ENCODE peak calls at places on chromosome 21, in five cellular contexts. D is HCT116, Y is H1, N is K562, C is GM12878. M is an unnamed sample.

GRCh38 chr21:16324630-16325029 is 594.8 kb downstream of the USP25 start:
- DNase-seq in D (no peak), C (no peak), N (no peak), Y (no peak), M (no peak)

GRCh38 chr21:38796426-38796825 is 9.3 kb upstream of the ETS2 start:
- DNase-seq in C (no peak), Y (no peak), D (no peak), N (peak; percentile 62), M (no peak)

GRCh38 chr21:38311765-38312164 is 55.0 kb downstream of the KCNJ15 start:
- DNase-seq in D (no peak), C (no peak), N (no peak), Y (no peak), M (no peak)

GRCh38 chr21:26743524-26743923 is 101.7 kb downstream of the ADAMTS1 start:
- DNase-seq in D (no peak), Y (no peak), N (no peak), C (no peak), M (no peak)

GRCh38 chr21:39016740-39017315 is 166.4 kb downstream of the PSMG1 start:
- DNase-seq in Y (no peak), D (no peak), N (no peak), C (peak; percentile 23), M (no peak)

GRCh38 chr21:37006521-37007291 is at the start of gene RIPPLY3:
- DNase-seq in C (no peak), D (no peak), Y (no peak), N (no peak), M (no peak)

GRCh38 chr21:45736705-45737484 is 93.4 kb downstream of the PCBP3 start:
- DNase-seq in D (no peak), Y (no peak), C (no peak), N (no peak), M (no peak)

GRCh38 chr21:37631319-37632117 is 264.9 kb downstream of the DYRK1A start:
- DNase-seq in Y (peak; percentile 33), D (no peak), N (no peak), C (peak; percentile 76), M (peak; percentile 67)

GRCh38 chr21:15221799-15222386 is 157.1 kb upstream of the NRIP1 start:
- DNase-seq in C (no peak), D (peak; percentile 22), N (peak; percentile 30), Y (peak; percentile 77), M (peak; percentile 95)

DNA sequence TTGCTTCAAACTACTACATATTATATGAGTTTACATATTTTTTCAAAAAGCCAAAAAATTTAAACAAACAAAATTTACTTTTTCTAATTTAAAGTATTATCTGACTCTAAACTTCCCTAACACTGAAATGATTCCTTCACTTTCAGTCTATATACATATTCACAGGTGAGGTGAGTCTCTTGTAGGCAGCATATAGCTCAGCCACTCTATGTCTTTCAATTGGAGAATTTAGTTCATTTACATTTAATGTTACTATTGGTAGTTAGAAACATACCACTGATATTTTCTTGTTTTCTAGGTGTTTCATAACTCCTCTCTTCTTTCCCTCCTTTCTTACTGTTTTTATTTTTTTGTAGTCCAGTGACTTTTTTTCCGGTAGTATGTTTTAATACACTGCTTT is 387.1 kb downstream of the MRPL39 start:
- DNase-seq in Y (no peak), C (no peak), N (no peak), D (no peak), M (no peak)
- TF ChIP-seq ZNF274 in Y (no peak), C (no peak), N (no peak), D (no peak), M (no peak)

DNA sequence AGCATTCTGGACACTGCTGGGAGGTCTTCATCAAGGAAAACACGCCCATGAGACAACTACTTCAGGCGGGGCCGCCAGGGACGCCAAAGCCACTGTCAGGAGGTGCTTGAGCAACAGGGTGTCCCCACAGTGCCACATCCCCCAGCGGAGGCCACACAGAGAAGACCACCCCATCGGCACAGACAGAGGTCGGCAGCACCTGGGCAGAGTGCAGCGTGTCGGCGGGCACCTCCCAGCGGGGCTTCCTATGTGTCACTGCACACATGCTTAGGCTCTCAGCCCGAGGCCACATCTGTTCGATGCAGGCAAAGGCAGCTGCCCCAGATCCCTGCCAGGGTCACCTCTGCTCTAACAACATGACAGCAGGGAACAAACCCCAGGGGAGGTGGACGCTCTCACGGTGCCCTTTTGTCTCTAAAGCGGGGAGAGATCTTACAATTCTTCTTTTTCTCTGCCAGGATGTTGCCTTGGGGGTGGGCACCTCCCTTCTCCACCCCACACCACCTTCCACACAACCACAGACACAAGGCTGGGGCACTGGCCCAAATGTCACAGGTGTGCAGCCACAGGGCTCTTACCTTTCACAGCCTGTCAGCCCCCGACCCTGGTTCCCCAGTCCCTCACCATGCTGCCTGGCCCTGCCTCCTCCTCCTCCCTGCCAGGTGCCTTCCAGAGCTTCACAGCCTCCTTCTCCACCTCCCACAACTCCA is 4.2 kb downstream of the KRTAP10-8 start:
- DNase-seq in Y (no peak), N (no peak), C (no peak), D (no peak), M (no peak)
- TF ChIP-seq ZNF274 in Y (no peak), N (no peak), C (no peak), D (no peak), M (no peak)

GRCh38 chr21:33543505-33544129 is 779 bp downstream of the SON start:
- DNase-seq in Y (no peak), D (no peak), N (peak; percentile 90), C (no peak), M (no peak)
- TF ChIP-seq ZNF274 in Y (no peak), D (no peak), N (no peak), C (no peak), M (no peak)

DNA sequence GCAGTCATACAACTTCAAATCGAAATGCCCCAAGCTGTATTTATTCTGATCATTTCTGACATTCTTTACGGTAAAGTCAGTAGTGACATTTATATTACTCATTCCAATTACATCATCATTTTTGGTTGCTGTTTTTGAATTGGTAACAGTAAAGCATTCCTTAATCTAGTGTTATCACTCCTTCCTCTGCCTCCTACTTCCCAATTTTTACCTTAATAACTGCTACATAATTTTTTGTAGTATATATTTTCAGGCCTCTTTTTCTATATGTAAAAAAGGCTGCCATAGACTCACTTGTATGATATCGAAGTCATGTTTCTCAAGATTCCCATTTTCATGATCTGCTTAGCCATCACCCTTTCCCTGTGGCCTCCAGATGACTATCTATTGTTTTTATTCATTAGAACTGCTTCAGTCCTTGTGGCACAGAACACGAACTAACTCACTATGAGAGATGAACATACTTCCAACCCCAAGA is 167.2 kb downstream of the RUNX1 start:
- DNase-seq in N (no peak), C (no peak), Y (no peak), D (no peak), M (no peak)
- TF ChIP-seq ZNF274 in N (no peak), C (no peak), Y (no peak), D (no peak), M (no peak)

DNA sequence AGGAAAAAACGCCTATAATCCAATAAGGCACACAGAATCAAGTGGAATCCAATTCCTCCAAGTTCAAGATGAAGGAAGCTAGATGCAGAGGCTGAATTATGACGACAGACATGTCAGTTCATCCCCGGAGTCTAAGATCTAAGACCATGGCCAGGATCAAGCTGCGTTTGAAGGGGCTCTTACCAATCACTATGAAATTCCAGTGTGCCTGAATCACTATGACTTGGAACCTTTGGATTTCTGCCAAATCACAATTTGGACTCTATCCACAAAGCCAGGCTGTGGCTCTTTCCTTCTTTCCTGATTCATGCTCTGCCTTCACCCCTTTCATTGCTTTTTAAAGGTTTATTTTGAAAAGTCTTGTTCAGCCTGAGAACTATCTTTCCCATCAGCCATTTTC is 17.1 kb downstream of the OLIG2 start:
- DNase-seq in C (no peak), D (peak; percentile 50), N (no peak), Y (no peak), M (no peak)
- TF ChIP-seq ZNF274 in C (no peak), D (no peak), N (no peak), Y (no peak), M (no peak)

GRCh38 chr21:41429925-41430491 is 4.0 kb downstream of the MX1 start:
- DNase-seq in N (no peak), Y (no peak), D (no peak), C (no peak), M (no peak)

GRCh38 chr21:41431788-41432548 is 5.9 kb downstream of the MX1 start:
- DNase-seq in Y (no peak), N (no peak), C (peak; percentile 56), D (no peak), M (no peak)

GRCh38 chr21:41433566-41433965 is 7.5 kb downstream of the MX1 start:
- DNase-seq in N (no peak), C (no peak), D (no peak), Y (no peak), M (no peak)

GRCh38 chr21:41435728-41436127 is 9.7 kb downstream of the MX1 start:
- DNase-seq in C (no peak), D (no peak), N (no peak), Y (no peak), M (no peak)

DNA sequence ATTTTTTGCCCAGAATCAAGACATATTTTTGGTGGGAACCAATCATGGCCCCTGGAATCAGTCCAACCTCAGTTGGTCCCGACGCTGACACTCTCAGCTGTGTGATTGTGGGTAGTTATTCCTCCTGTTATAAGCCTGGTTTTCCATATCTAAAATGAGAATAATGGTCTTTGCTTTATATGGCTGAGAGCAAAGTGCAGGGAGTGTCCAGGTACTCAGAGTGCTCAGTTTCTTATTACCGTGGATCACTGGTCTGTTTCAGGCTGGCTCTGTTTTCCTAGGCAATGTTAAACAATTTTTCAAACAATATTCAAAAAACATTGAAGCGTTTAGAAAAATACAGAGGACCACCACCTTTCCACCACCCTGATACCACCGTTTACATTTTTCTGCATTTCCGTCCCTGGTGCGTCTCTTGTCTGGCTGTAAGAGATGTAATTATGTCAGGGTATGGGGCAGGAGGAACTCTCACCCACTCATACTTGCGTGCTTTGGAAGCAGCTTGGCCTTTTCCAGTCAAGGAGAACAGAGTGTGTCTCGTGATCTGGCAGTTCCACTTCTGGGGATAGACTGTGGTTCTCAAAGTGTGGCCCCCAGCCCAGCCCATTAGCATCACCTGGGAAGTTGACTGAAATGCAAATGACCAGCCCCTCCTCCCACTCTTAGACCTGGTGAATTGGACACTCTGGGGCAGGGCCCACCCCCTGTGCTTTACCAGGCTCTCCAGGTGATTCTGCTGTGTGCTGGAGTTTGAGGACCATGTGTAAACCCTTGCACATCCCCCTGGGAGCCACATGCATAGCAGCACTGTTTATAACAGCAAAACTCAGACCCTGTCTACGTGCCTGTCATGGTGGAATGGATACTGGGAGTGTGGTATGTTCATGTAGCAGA is 6.8 kb downstream of the MX1 start:
- DNase-seq in C (no peak), Y (no peak), D (no peak), N (no peak), M (no peak)
- TF ChIP-seq ZNF274 in C (no peak), Y (no peak), D (no peak), N (no peak), M (no peak)

DNA sequence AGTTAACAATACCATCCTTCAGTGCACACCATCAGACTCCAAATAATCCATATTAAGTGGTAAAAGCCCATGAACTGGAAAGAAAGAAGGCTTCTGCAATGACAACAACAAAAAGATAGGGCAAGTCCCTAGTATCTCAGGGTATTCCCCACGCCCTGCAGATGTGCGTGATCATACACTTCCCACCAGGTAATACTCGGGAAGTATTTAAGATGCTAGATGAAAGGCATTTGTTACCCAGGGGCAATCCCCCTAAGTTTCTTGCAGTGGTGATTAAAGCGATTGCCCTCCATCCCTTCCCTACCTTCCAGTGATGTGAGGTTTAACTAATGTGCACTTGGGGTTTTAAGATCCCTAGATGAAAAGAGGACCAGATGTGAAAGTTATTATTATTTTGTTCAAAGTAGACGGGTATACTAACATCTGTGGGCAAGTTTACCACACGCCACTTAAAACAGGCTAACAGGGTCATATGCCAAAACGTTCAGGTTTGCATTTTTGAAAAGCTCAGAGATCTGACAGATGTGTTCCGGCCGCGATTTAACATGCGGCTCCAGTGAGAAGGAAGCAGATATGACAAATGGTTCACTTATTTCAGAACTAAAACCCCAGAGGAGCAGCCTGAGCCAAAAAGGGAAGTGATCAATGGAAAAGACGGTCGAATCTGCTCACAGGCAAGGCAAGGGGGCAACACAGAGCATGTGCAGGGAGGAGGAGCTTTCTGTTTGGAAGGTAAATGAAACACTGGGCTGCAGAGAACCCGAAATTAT is 17.4 kb downstream of the TIAM1 start:
- DNase-seq in Y (no peak), N (no peak), C (peak; percentile 95), D (no peak), M (no peak)
- TF ChIP-seq ZNF274 in Y (no peak), N (no peak), C (no peak), D (no peak), M (no peak)